ENCODE peak calls at places on chromosomes 13 and 19, in six cellular contexts. E is HepG2, U is GM12878, O is SK-N-SH, B is K562, N is H1. J is an unnamed sample.

GRCh38 chr19:48569814-48570213 is 17.8 kb downstream of the SULT2B1 start:
- DNase-seq in B (no peak), N (no peak), O (no peak), U (no peak), E (no peak), J (no peak)

GRCh38 chr19:8340341-8341096 is 2.5 kb downstream of the KANK3 start:
- DNase-seq in B (no peak), O (peak; percentile 65), N (no peak), U (no peak), E (no peak), J (no peak)

GRCh38 chr13:81907973-81908372 is 1567.0 kb upstream of the SPRY2 start:
- DNase-seq in N (no peak), B (no peak), O (no peak), U (no peak), E (no peak), J (no peak)

GRCh38 chr13:109933476-109933875 is 147.1 kb upstream of the IRS2 start:
- DNase-seq in B (no peak), U (no peak), O (no peak), N (no peak), E (no peak), J (no peak)

GRCh38 chr13:113839536-113840204 is 24.2 kb downstream of the GAS6 start:
- DNase-seq in N (no peak), B (no peak), O (no peak), E (no peak), U (no peak), J (no peak)

GRCh38 chr19:9883231-9883758 is 48.2 kb downstream of the PIN1 start:
- DNase-seq in E (no peak), B (no peak), N (no peak), U (no peak), O (no peak), J (no peak)

GRCh38 chr19:4972509-4973230 is 3.8 kb downstream of the KDM4B start:
- DNase-seq in B (no peak), O (peak; percentile 10), U (no peak), E (peak; percentile 74), N (no peak), J (no peak)

GRCh38 chr19:30227661-30228112 is 144.5 kb upstream of the ZNF536 start:
- DNase-seq in N (no peak), O (peak; percentile 87), U (no peak), E (peak; percentile 17), B (peak; percentile 66), J (peak; percentile 49)

GRCh38 chr13:39970177-39970846 is 314.9 kb downstream of the COG6 start:
- DNase-seq in N (no peak), O (no peak), U (no peak), B (no peak), E (no peak), J (no peak)

GRCh38 chr19:5440299-5440698 is 14.9 kb upstream of the ZNRF4 start:
- DNase-seq in U (no peak), N (no peak), B (no peak), O (no peak), E (no peak), J (no peak)

DNA sequence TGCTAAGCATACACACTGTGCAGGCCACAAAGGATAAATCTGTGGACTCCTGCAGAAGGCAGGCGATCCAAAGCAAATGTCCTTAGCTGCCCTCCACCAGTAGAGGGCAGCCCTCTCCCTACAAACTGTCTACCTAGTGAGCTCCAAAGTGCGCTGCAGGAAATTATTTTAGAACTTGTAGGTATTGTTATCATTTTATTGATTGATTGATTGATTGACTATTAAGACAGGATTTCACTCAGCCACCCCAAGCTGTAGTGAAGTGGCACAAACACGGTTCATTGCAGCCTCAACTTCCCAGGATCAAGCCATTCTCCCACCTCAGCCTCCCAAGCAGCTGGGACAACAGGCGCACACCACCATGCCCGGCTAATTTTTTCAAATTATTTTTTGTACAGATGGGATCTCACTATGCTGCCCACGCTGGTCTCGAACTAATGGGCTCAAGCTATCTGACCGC is 37.3 kb downstream of the RNF6 start:
- DNase-seq in N (no peak), B (peak; percentile 78), U (peak; percentile 12), E (peak; percentile 72), O (peak; percentile 70), J (peak; percentile 70)
- TF ChIP-seq GABPA in N (no peak), B (no peak), U (no peak), E (no peak), O (no peak), J (no peak)

DNA sequence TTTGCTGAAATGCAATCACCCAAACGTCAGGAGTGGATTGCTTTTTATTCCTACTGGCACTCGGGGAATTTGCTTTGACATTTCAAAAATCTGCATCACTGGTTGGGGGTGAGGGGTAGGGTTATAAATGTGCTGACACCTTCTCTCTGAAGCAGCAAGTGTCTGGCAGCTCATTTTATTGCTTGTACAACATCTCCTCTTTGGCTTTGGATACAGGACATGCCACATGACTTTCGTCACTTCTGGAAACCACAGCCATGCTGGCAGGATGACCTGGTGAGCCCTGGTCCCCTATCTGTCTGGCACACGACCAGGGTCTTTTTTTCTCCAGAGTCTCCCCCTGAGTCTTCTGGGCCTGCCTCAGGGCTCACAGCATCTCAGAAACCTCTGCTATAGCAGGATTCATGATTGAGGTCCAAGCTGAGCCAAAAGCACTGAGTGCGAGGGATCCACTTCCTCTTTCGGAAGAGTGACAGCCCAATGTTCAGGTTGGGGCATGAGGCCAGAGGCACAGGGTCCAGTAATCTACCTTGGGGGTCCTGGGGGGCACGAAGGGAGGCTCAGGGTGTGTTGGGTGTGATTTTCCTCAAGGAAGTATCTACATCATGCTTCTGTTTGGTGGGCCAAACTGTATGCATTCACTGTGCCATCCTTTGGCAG is 60.1 kb downstream of the HSPH1 start:
- DNase-seq in O (no peak), U (no peak), B (no peak), N (no peak), E (no peak), J (no peak)
- TF ChIP-seq GABPA in O (no peak), U (no peak), B (no peak), N (no peak), E (no peak), J (no peak)

GRCh38 chr19:40923934-40924391 is 41.9 kb upstream of the CYP2A7 start:
- DNase-seq in E (no peak), N (no peak), B (no peak), O (no peak), U (no peak), J (no peak)
- TF ChIP-seq GABPA in E (no peak), N (no peak), B (no peak), O (no peak), U (no peak), J (no peak)

DNA sequence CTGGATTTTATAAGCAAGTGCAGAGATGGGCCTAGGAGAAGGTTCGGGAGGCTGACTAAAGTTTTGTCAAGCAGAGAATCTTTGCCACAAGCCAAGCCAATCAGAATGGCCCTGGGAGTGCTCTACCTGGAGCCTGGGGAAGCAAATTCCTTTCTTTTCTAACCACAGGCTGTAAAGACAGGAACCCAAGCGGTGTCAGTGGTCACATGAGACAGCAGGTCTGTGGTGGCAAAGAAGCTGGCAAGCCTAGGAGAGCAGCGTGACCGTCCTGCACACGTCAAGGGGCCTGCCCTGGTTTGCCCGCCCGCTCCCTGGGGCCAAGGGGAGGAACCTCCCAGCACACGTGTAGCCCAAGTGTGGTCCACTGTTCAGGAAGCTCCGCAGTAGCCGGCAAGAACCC is 90.8 kb downstream of the IPO5 start:
- DNase-seq in B (no peak), U (no peak), N (no peak), O (no peak), E (no peak), J (no peak)
- TF ChIP-seq GABPA in B (no peak), U (no peak), N (no peak), O (no peak), E (no peak), J (no peak)

GRCh38 chr19:621819-622218 is 11.5 kb downstream of the POLRMT start:
- DNase-seq in E (no peak), U (no peak), B (no peak), N (no peak), O (no peak), J (no peak)

GRCh38 chr19:618674-619285 is 14.6 kb downstream of the POLRMT start:
- DNase-seq in B (no peak), E (no peak), U (no peak), O (no peak), N (no peak), J (no peak)

GRCh38 chr19:619286-620002 is 13.9 kb downstream of the POLRMT start:
- DNase-seq in U (no peak), O (no peak), E (no peak), B (no peak), N (no peak), J (no peak)

GRCh38 chr19:618247-618619 is 15.1 kb downstream of the POLRMT start:
- DNase-seq in B (no peak), N (no peak), E (no peak), U (no peak), O (no peak), J (no peak)

DNA sequence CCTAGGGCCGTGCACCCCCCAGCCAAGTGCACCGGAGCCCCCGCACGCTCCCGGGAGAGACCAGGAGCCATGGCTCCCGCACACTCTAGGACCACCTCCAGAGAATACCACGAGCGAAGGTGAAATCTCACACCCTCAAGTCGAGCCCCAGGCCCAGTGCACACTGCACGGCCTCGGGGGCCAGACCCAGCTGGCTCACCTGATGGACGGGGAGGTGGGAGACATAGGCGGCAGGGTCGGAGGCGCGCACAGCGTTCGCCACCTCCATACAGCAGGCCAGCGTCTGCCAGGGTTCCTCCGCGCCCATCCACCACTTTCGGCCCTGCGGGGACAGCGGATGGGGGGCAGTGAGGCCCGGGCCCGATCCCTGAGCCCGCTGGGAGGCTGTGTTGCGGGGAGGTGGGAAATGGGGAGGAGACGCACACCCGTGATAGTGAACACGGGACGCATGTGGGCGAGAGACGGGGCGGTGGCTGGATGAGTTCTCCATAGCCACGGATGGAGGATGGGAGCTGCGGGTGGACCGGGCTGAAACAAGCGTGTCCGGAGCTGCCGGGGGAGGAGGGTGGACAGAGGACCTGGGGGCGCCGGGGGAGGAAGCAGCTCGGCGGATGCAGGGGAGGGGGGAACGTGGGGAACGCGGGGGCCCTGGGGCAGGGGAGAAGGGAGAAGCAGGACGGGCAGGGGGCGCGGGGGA is 13.0 kb downstream of the POLRMT start:
- DNase-seq in O (no peak), U (no peak), E (no peak), B (no peak), N (no peak), J (no peak)
- TF ChIP-seq GABPA in O (no peak), U (no peak), E (no peak), B (no peak), N (no peak), J (no peak)

GRCh38 chr13:29578300-29579048 is 17.0 kb downstream of the SLC7A1 start:
- DNase-seq in E (no peak), N (no peak), O (no peak), U (no peak), B (peak; percentile 31), J (no peak)
- TF ChIP-seq GABPA in E (no peak), N (no peak), O (no peak), U (no peak), B (no peak), J (no peak)

J was measured in HL-60.